ENCODE peak calls at places on chromosomes 4 and X, in seven cellular contexts. M is activated effector memory CD4-positive, alpha-beta T cell treated with Interleukin-2 at 50 U/mL for 16 hours; O is neural crest cell; F is stimulated activated CD4-positive, alpha-beta T cell treated with anti-CD3 and anti-CD28 coated beads, TNF-alpha, amount 100 ng/mL, for 24 hours; C is HT-29; B is GM12865; L is dermis microvascular lymphatic vessel endothelial cell. G is an unnamed sample.

GRCh38 chr4:60378010-60378409 is 822.1 kb upstream of the ADGRL3 start:
- DNase-seq in O (no peak), L (no peak), F (no peak), C (no peak), M (no peak), B (no peak), G (no peak)

GRCh38 chr4:27316176-27316575 is 455.5 kb downstream of the STIM2 start:
- DNase-seq in B (no peak), F (no peak), L (no peak), O (no peak), C (peak), M (no peak), G (no peak)

GRCh38 chr4:91936301-91936700 is 367.5 kb upstream of the GRID2 start:
- DNase-seq in B (no peak), L (no peak), M (no peak), C (peak), O (no peak), F (no peak), G (no peak)

GRCh38 chr4:110184124-110184790 is 14.2 kb downstream of the ELOVL6 start:
- DNase-seq in O (no peak), C (no peak), M (no peak), B (peak), L (no peak), F (no peak), G (no peak)

GRCh38 chr4:52172166-52172565 is 121.1 kb downstream of the SPATA18 start:
- DNase-seq in L (no peak), M (no peak), C (no peak), B (no peak), F (no peak), O (no peak), G (no peak)

GRCh38 chr4:109067509-109068205 is 234.8 kb downstream of the COL25A1 start:
- DNase-seq in C (no peak), L (no peak), O (no peak), F (no peak), M (no peak), B (no peak), G (no peak)

GRCh38 chr4:2796261-2797187 is 3.6 kb downstream of the SH3BP2 start:
- DNase-seq in O (no peak), B (no peak), C (peak), L (no peak), M (no peak), F (no peak), G (no peak)

GRCh38 chrX:68807818-68808217 is 21.0 kb upstream of the EFNB1 start:
- DNase-seq in L (no peak), C (peak), F (no peak), O (no peak), B (no peak), M (no peak), G (no peak)

GRCh38 chrX:31423575-31424284 is 351.9 kb upstream of the FTHL17 start:
- DNase-seq in B (peak), C (peak), O (no peak), M (no peak), L (no peak), F (no peak), G (peak)

GRCh38 chr4:103306870-103307345 is 108.8 kb upstream of the CENPE start:
- DNase-seq in L (no peak), C (peak), M (no peak), F (no peak), O (peak), B (no peak), G (peak)

GRCh38 chr4:107896158-107896645 is 35.1 kb upstream of the CYP2U1 start:
- DNase-seq in O (no peak), F (no peak), C (peak), B (no peak), M (no peak), L (peak), G (no peak)

GRCh38 chr4:54099959-54100606 is at the start of gene GSX2:
- DNase-seq in O (no peak), L (no peak), F (no peak), B (no peak), C (no peak), M (no peak), G (no peak)

GRCh38 chr4:128854433-128854832 is 44.9 kb downstream of the JADE1 start:
- DNase-seq in F (no peak), B (peak), L (no peak), O (no peak), M (no peak), C (no peak), G (no peak)

GRCh38 chrX:63354484-63354883 is 3.4 kb upstream of the SPIN4 start:
- DNase-seq in C (no peak), O (no peak), L (no peak), B (no peak), F (no peak), M (no peak), G (no peak)

GRCh38 chrX:10157032-10157341 is 212 bp downstream of the CLCN4 start:
- DNase-seq in M (no peak), O (no peak), F (no peak), C (no peak), B (no peak), L (no peak), G (no peak)

GRCh38 chrX:69318651-69319305 is 153.5 kb upstream of the PJA1 start:
- DNase-seq in M (no peak), O (no peak), B (no peak), L (no peak), F (no peak), C (no peak), G (no peak)

GRCh38 chr4:107317596-107317995 is 281.5 kb upstream of the DKK2 start:
- DNase-seq in B (no peak), C (no peak), L (no peak), O (no peak), F (no peak), M (no peak), G (no peak)

GRCh38 chr4:186820371-186820990 is 96.8 kb upstream of the FAT1 start:
- DNase-seq in B (no peak), C (peak), M (no peak), F (no peak), O (no peak), L (no peak), G (no peak)

GRCh38 chr4:3628868-3629175 is 96.6 kb upstream of the LRPAP1 start:
- DNase-seq in B (no peak), O (no peak), M (no peak), C (no peak), L (no peak), F (no peak), G (no peak)

GRCh38 chr4:76634239-76634638 is 199.2 kb downstream of the SHROOM3 start:
- DNase-seq in C (no peak), F (no peak), B (no peak), O (no peak), L (no peak), M (no peak), G (no peak)

GRCh38 chr4:165383757-165384156 is 4.9 kb downstream of the CPE start:
- DNase-seq in B (no peak), M (no peak), O (no peak), F (no peak), L (no peak), C (no peak), G (peak)

GRCh38 chr4:176044589-176044951 is 21.1 kb upstream of the WDR17 start:
- DNase-seq in B (no peak), L (no peak), O (no peak), F (no peak), M (no peak), C (no peak), G (no peak)

GRCh38 chr4:100826808-100827548 is 309.2 kb upstream of the EMCN start:
- DNase-seq in F (no peak), C (no peak), L (no peak), B (no peak), M (no peak), O (no peak), G (no peak)

GRCh38 chr4:150593996-150594395 is 12.0 kb downstream of the MAB21L2 start:
- DNase-seq in B (no peak), M (no peak), C (no peak), F (no peak), O (no peak), L (peak), G (peak)

GRCh38 chr4:41327770-41328169 is 71.0 kb downstream of the UCHL1 start:
- DNase-seq in F (no peak), B (no peak), L (no peak), C (no peak), M (no peak), O (no peak), G (no peak)

GRCh38 chr4:153137168-153137567 is 67.1 kb upstream of the TRIM2 start:
- DNase-seq in M (no peak), B (no peak), O (no peak), C (peak), L (no peak), F (no peak), G (no peak)

GRCh38 chrX:132412208-132412607 is 76.6 kb downstream of the MBNL3 start:
- DNase-seq in M (no peak), F (no peak), B (no peak), L (no peak), O (no peak), C (no peak), G (no peak)

GRCh38 chrX:30712214-30712613 is 59.0 kb downstream of the GK start:
- DNase-seq in L (no peak), C (no peak), M (no peak), O (no peak), B (no peak), F (no peak), G (no peak)

GRCh38 chr4:125105561-125105960 is 209.2 kb upstream of the FAT4 start:
- DNase-seq in B (no peak), C (no peak), L (no peak), M (no peak), F (no peak), O (no peak), G (peak)

GRCh38 chrX:118603981-118604380 is 108.4 kb downstream of the DOCK11 start:
- DNase-seq in C (peak), L (peak), B (peak), O (peak), M (no peak), F (peak), G (peak)

GRCh38 chr4:128810331-128810870 is 901 bp downstream of the JADE1 start:
- DNase-seq in F (peak), O (no peak), C (peak), B (peak), M (peak), L (peak), G (peak)

GRCh38 chrX:132491191-132491590 is 2.4 kb upstream of the MBNL3 start:
- DNase-seq in F (no peak), O (no peak), L (no peak), M (no peak), C (peak), B (peak), G (no peak)

GRCh38 chr4:23861897-23862296 is 27.9 kb downstream of the PPARGC1A start:
- DNase-seq in B (no peak), C (no peak), O (no peak), L (no peak), F (no peak), M (no peak), G (no peak)

GRCh38 chrX:150182176-150182575 is 180.9 kb upstream of the MAMLD1 start:
- DNase-seq in L (no peak), C (no peak), F (no peak), B (no peak), M (no peak), O (no peak), G (no peak)

GRCh38 chr4:22238742-22239141 is 277.1 kb downstream of the ADGRA3 start:
- DNase-seq in L (no peak), M (no peak), C (peak), B (no peak), O (no peak), F (no peak), G (peak)

GRCh38 chr4:17867259-17867658 is 56.5 kb downstream of the NCAPG start:
- DNase-seq in L (no peak), B (no peak), F (no peak), C (no peak), O (no peak), M (no peak), G (no peak)

GRCh38 chr4:110622841-110623709 is at the start of gene PITX2:
- DNase-seq in C (peak), L (peak), M (no peak), B (peak), F (peak), O (peak), G (peak)

GRCh38 chrX:41600266-41600665 is 88.5 kb upstream of the GPR34 start:
- DNase-seq in L (no peak), B (no peak), M (no peak), C (no peak), O (no peak), F (no peak), G (no peak)